ENCODE peak calls at places on chromosomes 6 and 20, in seven cellular contexts. One of them, this sample, is unnamed.

GRCh38 chr6:133991096-133991593 is 38.1 kb downstream of the TBPL1 start:
- DNase-seq in GM23338: no peak
- DNase-seq in H1: no peak
- DNase-seq in astrocyte: peak
- DNase-seq in tibial artery: no peak
- DNase-seq in foreskin fibroblast: peak
- DNase-seq in CD4-positive, alpha-beta memory T cell: no peak
- DNase-seq in this sample: no peak

GRCh38 chr20:34663213-34663943 is 13.5 kb downstream of the PIGU start:
- DNase-seq in GM23338: no peak
- DNase-seq in H1: no peak
- DNase-seq in astrocyte: no peak
- DNase-seq in tibial artery: no peak
- DNase-seq in foreskin fibroblast: no peak
- DNase-seq in CD4-positive, alpha-beta memory T cell: no peak
- DNase-seq in this sample: no peak

GRCh38 chr20:18506744-18507143 is 996 bp upstream of the SEC23B start:
- DNase-seq in GM23338: peak
- DNase-seq in H1: no peak
- DNase-seq in astrocyte: no peak
- DNase-seq in tibial artery: no peak
- DNase-seq in foreskin fibroblast: no peak
- DNase-seq in CD4-positive, alpha-beta memory T cell: peak
- DNase-seq in this sample: no peak

GRCh38 chr6:107153061-107153460 is 37.7 kb upstream of the BEND3 start:
- DNase-seq in GM23338: no peak
- DNase-seq in H1: no peak
- DNase-seq in astrocyte: peak
- DNase-seq in tibial artery: no peak
- DNase-seq in foreskin fibroblast: no peak
- DNase-seq in CD4-positive, alpha-beta memory T cell: no peak
- DNase-seq in this sample: no peak

GRCh38 chr6:105382477-105382876 is 20.4 kb downstream of the PREP start:
- DNase-seq in GM23338: no peak
- DNase-seq in H1: no peak
- DNase-seq in astrocyte: no peak
- DNase-seq in tibial artery: no peak
- DNase-seq in foreskin fibroblast: no peak
- DNase-seq in CD4-positive, alpha-beta memory T cell: no peak
- DNase-seq in this sample: no peak

GRCh38 chr6:144559865-144560603 is 274.9 kb downstream of the UTRN start:
- DNase-seq in GM23338: no peak
- DNase-seq in H1: no peak
- DNase-seq in astrocyte: peak
- DNase-seq in tibial artery: no peak
- DNase-seq in foreskin fibroblast: peak
- DNase-seq in CD4-positive, alpha-beta memory T cell: peak
- DNase-seq in this sample: peak

GRCh38 chr6:41640436-41640835 is 2.2 kb downstream of the MDFI start:
- DNase-seq in GM23338: no peak
- DNase-seq in H1: peak
- DNase-seq in astrocyte: peak
- DNase-seq in tibial artery: no peak
- DNase-seq in foreskin fibroblast: no peak
- DNase-seq in CD4-positive, alpha-beta memory T cell: no peak
- DNase-seq in this sample: no peak

GRCh38 chr20:15674253-15675145 is 898.7 kb downstream of the KIF16B start:
- DNase-seq in GM23338: no peak
- DNase-seq in H1: no peak
- DNase-seq in astrocyte: no peak
- DNase-seq in tibial artery: no peak
- DNase-seq in foreskin fibroblast: no peak
- DNase-seq in CD4-positive, alpha-beta memory T cell: no peak
- DNase-seq in this sample: no peak

GRCh38 chr20:58637466-58638198 is 13.5 kb upstream of the STX16 start:
- DNase-seq in GM23338: no peak
- DNase-seq in H1: no peak
- DNase-seq in astrocyte: no peak
- DNase-seq in tibial artery: peak
- DNase-seq in foreskin fibroblast: no peak
- DNase-seq in CD4-positive, alpha-beta memory T cell: no peak
- DNase-seq in this sample: no peak

GRCh38 chr6:150876598-150876997 is 11.1 kb downstream of the MTHFD1L start:
- DNase-seq in GM23338: peak
- DNase-seq in H1: no peak
- DNase-seq in astrocyte: peak
- DNase-seq in tibial artery: peak
- DNase-seq in foreskin fibroblast: no peak
- DNase-seq in CD4-positive, alpha-beta memory T cell: no peak
- DNase-seq in this sample: no peak

GRCh38 chr6:85077098-85077497 is 312.7 kb upstream of the TBX18 start:
- DNase-seq in GM23338: no peak
- DNase-seq in H1: no peak
- DNase-seq in astrocyte: no peak
- DNase-seq in tibial artery: no peak
- DNase-seq in foreskin fibroblast: peak
- DNase-seq in CD4-positive, alpha-beta memory T cell: no peak
- DNase-seq in this sample: no peak

GRCh38 chr20:25676164-25676809 is 20.4 kb downstream of the ZNF337 start:
- DNase-seq in GM23338: no peak
- DNase-seq in H1: no peak
- DNase-seq in astrocyte: peak
- DNase-seq in tibial artery: no peak
- DNase-seq in foreskin fibroblast: peak
- DNase-seq in CD4-positive, alpha-beta memory T cell: no peak
- DNase-seq in this sample: no peak

GRCh38 chr20:45343867-45344721 is 4.1 kb downstream of the SDC4 start:
- DNase-seq in GM23338: no peak
- DNase-seq in H1: no peak
- DNase-seq in astrocyte: peak
- DNase-seq in tibial artery: peak
- DNase-seq in foreskin fibroblast: peak
- DNase-seq in CD4-positive, alpha-beta memory T cell: no peak
- DNase-seq in this sample: no peak

GRCh38 chr6:22928775-22929174 is 359.4 kb downstream of the HDGFL1 start:
- DNase-seq in GM23338: peak
- DNase-seq in H1: no peak
- DNase-seq in astrocyte: no peak
- DNase-seq in tibial artery: no peak
- DNase-seq in foreskin fibroblast: no peak
- DNase-seq in CD4-positive, alpha-beta memory T cell: no peak
- DNase-seq in this sample: no peak

GRCh38 chr20:51889466-51889865 is 87.1 kb upstream of the SALL4 start:
- DNase-seq in GM23338: peak
- DNase-seq in H1: no peak
- DNase-seq in astrocyte: no peak
- DNase-seq in tibial artery: no peak
- DNase-seq in foreskin fibroblast: no peak
- DNase-seq in CD4-positive, alpha-beta memory T cell: no peak
- DNase-seq in this sample: no peak

GRCh38 chr20:44738779-44739477 is 6.7 kb upstream of the KCNK15 start:
- DNase-seq in GM23338: peak
- DNase-seq in H1: peak
- DNase-seq in astrocyte: peak
- DNase-seq in tibial artery: peak
- DNase-seq in foreskin fibroblast: peak
- DNase-seq in CD4-positive, alpha-beta memory T cell: peak
- DNase-seq in this sample: no peak

GRCh38 chr6:5199203-5200101 is 61.3 kb downstream of the LYRM4 start:
- DNase-seq in GM23338: no peak
- DNase-seq in H1: no peak
- DNase-seq in astrocyte: no peak
- DNase-seq in tibial artery: no peak
- DNase-seq in foreskin fibroblast: no peak
- DNase-seq in CD4-positive, alpha-beta memory T cell: no peak
- DNase-seq in this sample: no peak

GRCh38 chr6:11092654-11093053 is 980 bp upstream of the SMIM13 start:
- DNase-seq in GM23338: no peak
- DNase-seq in H1: no peak
- DNase-seq in astrocyte: no peak
- DNase-seq in tibial artery: no peak
- DNase-seq in foreskin fibroblast: no peak
- DNase-seq in CD4-positive, alpha-beta memory T cell: no peak
- DNase-seq in this sample: no peak
- H3K4me3 ChIP-seq in GM23338: peak
- H3K4me3 ChIP-seq in H1: peak
- H3K4me3 ChIP-seq in astrocyte: peak
- H3K4me3 ChIP-seq in tibial artery: peak
- H3K4me3 ChIP-seq in foreskin fibroblast: peak
- H3K4me3 ChIP-seq in CD4-positive, alpha-beta memory T cell: peak
- H3K4me3 ChIP-seq in this sample: peak

DNA sequence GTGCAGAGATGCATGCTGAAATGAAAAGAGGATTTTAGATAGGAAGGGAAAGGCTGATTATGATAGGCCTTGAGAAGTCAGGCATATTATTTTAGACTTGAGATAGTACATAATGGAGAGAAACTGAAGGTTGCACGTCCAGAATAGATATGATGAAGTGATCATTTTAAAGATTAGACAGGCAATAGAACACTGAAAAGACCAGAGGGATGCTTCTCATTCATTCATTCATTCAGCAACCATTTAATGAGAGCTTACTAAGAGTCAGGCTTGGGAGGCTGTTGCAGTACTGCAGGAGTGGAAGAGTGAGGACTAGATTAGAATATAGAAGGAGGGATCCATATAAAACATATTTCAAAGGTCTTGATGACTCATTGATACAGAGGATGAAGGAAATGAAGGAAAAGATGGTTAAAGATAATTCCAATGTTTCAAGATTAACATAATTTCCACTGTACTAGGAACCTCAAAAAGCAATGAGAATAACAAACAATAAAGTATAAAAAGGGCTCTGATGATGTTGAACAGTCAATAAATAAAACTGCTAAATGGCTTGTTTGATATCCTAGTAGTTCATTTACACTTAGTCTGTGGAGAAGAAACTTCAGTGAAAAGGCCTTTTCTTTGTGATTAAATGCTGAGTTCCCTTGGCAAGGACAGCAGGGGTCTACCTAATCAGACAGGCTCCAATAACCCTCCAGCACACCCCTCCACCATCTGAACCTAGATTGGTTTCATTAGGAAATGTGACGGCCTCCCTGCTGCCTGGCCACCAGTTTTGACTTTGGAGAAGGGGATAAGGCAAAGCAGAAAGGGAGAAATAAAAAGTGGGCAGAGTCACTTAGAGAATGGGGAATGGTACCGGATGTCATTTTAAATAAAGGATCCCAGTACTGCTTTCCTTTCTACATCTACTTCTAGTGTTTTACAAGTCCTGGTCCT is 5.3 kb upstream of the FBXO9 start:
- DNase-seq in GM23338: no peak
- DNase-seq in H1: no peak
- DNase-seq in astrocyte: no peak
- DNase-seq in tibial artery: no peak
- DNase-seq in foreskin fibroblast: no peak
- DNase-seq in CD4-positive, alpha-beta memory T cell: no peak
- DNase-seq in this sample: no peak
- H3K4me3 ChIP-seq in GM23338: peak
- H3K4me3 ChIP-seq in H1: peak
- H3K4me3 ChIP-seq in astrocyte: peak
- H3K4me3 ChIP-seq in tibial artery: peak
- H3K4me3 ChIP-seq in foreskin fibroblast: peak
- H3K4me3 ChIP-seq in CD4-positive, alpha-beta memory T cell: no peak
- H3K4me3 ChIP-seq in this sample: peak

GRCh38 chr20:62566266-62566665 is 76.0 kb upstream of the SLCO4A1 start:
- DNase-seq in GM23338: no peak
- DNase-seq in H1: no peak
- DNase-seq in astrocyte: no peak
- DNase-seq in tibial artery: no peak
- DNase-seq in foreskin fibroblast: no peak
- DNase-seq in CD4-positive, alpha-beta memory T cell: no peak
- DNase-seq in this sample: no peak
- H3K4me3 ChIP-seq in GM23338: no peak
- H3K4me3 ChIP-seq in H1: no peak
- H3K4me3 ChIP-seq in astrocyte: no peak
- H3K4me3 ChIP-seq in tibial artery: no peak
- H3K4me3 ChIP-seq in foreskin fibroblast: no peak
- H3K4me3 ChIP-seq in CD4-positive, alpha-beta memory T cell: no peak
- H3K4me3 ChIP-seq in this sample: no peak

GRCh38 chr6:29558439-29559079 is 973 bp downstream of the UBD start:
- DNase-seq in GM23338: peak
- DNase-seq in H1: no peak
- DNase-seq in astrocyte: no peak
- DNase-seq in tibial artery: no peak
- DNase-seq in foreskin fibroblast: no peak
- DNase-seq in CD4-positive, alpha-beta memory T cell: no peak
- DNase-seq in this sample: no peak

GRCh38 chr6:29561618-29562181 is 2.2 kb upstream of the UBD start:
- DNase-seq in GM23338: no peak
- DNase-seq in H1: peak
- DNase-seq in astrocyte: no peak
- DNase-seq in tibial artery: no peak
- DNase-seq in foreskin fibroblast: no peak
- DNase-seq in CD4-positive, alpha-beta memory T cell: no peak
- DNase-seq in this sample: no peak

GRCh38 chr6:29557320-29557719 is 2.2 kb downstream of the UBD start:
- DNase-seq in GM23338: peak
- DNase-seq in H1: no peak
- DNase-seq in astrocyte: no peak
- DNase-seq in tibial artery: no peak
- DNase-seq in foreskin fibroblast: no peak
- DNase-seq in CD4-positive, alpha-beta memory T cell: no peak
- DNase-seq in this sample: no peak

GRCh38 chr6:29561091-29561490 is 1.6 kb upstream of the UBD start:
- DNase-seq in GM23338: no peak
- DNase-seq in H1: no peak
- DNase-seq in astrocyte: no peak
- DNase-seq in tibial artery: no peak
- DNase-seq in foreskin fibroblast: no peak
- DNase-seq in CD4-positive, alpha-beta memory T cell: no peak
- DNase-seq in this sample: no peak

GRCh38 chr6:29559524-29560287 is at the start of gene UBD:
- DNase-seq in GM23338: no peak
- DNase-seq in H1: peak
- DNase-seq in astrocyte: no peak
- DNase-seq in tibial artery: no peak
- DNase-seq in foreskin fibroblast: no peak
- DNase-seq in CD4-positive, alpha-beta memory T cell: no peak
- DNase-seq in this sample: no peak
- H3K4me3 ChIP-seq in GM23338: no peak
- H3K4me3 ChIP-seq in H1: no peak
- H3K4me3 ChIP-seq in astrocyte: no peak
- H3K4me3 ChIP-seq in tibial artery: no peak
- H3K4me3 ChIP-seq in foreskin fibroblast: no peak
- H3K4me3 ChIP-seq in CD4-positive, alpha-beta memory T cell: no peak
- H3K4me3 ChIP-seq in this sample: no peak